ENCODE peak calls at places on chromosomes 1 and 21, in seven cellular contexts. One of them, this sample, is unnamed.

GRCh38 chr1:39574646-39575045 is 1.9 kb downstream of the PABPC4 start:
- ATAC-seq in T-helper 17 cell: no peak
- ATAC-seq in natural killer cell: no peak
- ATAC-seq in activated CD8-positive, alpha-beta memory T cell treated with anti-CD3 and anti-CD28 coated beads, Interleukin-2, amount 10 ng/mL, durations not matched to agents 7 days and 5 days: no peak
- ATAC-seq in activated T-cell treated with anti-CD3 and anti-CD28 coated beads, Interleukin-2, amount 50 U/mL, for 4 hours: no peak
- ATAC-seq in activated CD8-positive, alpha-beta T cell treated with anti-CD3 and anti-CD28 coated beads for 36 hours: no peak
- ATAC-seq in B cell: no peak
- ATAC-seq in this sample: no peak

GRCh38 chr21:41726058-41726558 is 40.7 kb downstream of the RIPK4 start:
- ATAC-seq in T-helper 17 cell: no peak
- ATAC-seq in natural killer cell: no peak
- ATAC-seq in activated CD8-positive, alpha-beta memory T cell treated with anti-CD3 and anti-CD28 coated beads, Interleukin-2, amount 10 ng/mL, durations not matched to agents 7 days and 5 days: no peak
- ATAC-seq in activated T-cell treated with anti-CD3 and anti-CD28 coated beads, Interleukin-2, amount 50 U/mL, for 4 hours: peak
- ATAC-seq in activated CD8-positive, alpha-beta T cell treated with anti-CD3 and anti-CD28 coated beads for 36 hours: no peak
- ATAC-seq in B cell: no peak
- ATAC-seq in this sample: no peak

GRCh38 chr1:169363046-169363756 is 4.4 kb downstream of the NME7 start:
- ATAC-seq in T-helper 17 cell: no peak
- ATAC-seq in natural killer cell: no peak
- ATAC-seq in activated CD8-positive, alpha-beta memory T cell treated with anti-CD3 and anti-CD28 coated beads, Interleukin-2, amount 10 ng/mL, durations not matched to agents 7 days and 5 days: peak
- ATAC-seq in activated T-cell treated with anti-CD3 and anti-CD28 coated beads, Interleukin-2, amount 50 U/mL, for 4 hours: peak
- ATAC-seq in activated CD8-positive, alpha-beta T cell treated with anti-CD3 and anti-CD28 coated beads for 36 hours: peak
- ATAC-seq in B cell: no peak
- ATAC-seq in this sample: no peak

GRCh38 chr1:174736831-174737230 is 262.9 kb upstream of the CACYBP start:
- ATAC-seq in T-helper 17 cell: no peak
- ATAC-seq in natural killer cell: no peak
- ATAC-seq in activated CD8-positive, alpha-beta memory T cell treated with anti-CD3 and anti-CD28 coated beads, Interleukin-2, amount 10 ng/mL, durations not matched to agents 7 days and 5 days: no peak
- ATAC-seq in activated T-cell treated with anti-CD3 and anti-CD28 coated beads, Interleukin-2, amount 50 U/mL, for 4 hours: no peak
- ATAC-seq in activated CD8-positive, alpha-beta T cell treated with anti-CD3 and anti-CD28 coated beads for 36 hours: no peak
- ATAC-seq in B cell: no peak
- ATAC-seq in this sample: no peak

GRCh38 chr21:38914071-38914491 is 108.4 kb downstream of the ETS2 start:
- ATAC-seq in T-helper 17 cell: no peak
- ATAC-seq in natural killer cell: no peak
- ATAC-seq in activated CD8-positive, alpha-beta memory T cell treated with anti-CD3 and anti-CD28 coated beads, Interleukin-2, amount 10 ng/mL, durations not matched to agents 7 days and 5 days: no peak
- ATAC-seq in activated T-cell treated with anti-CD3 and anti-CD28 coated beads, Interleukin-2, amount 50 U/mL, for 4 hours: no peak
- ATAC-seq in activated CD8-positive, alpha-beta T cell treated with anti-CD3 and anti-CD28 coated beads for 36 hours: peak
- ATAC-seq in B cell: no peak
- ATAC-seq in this sample: no peak

GRCh38 chr1:170307426-170307825 is 161.7 kb downstream of the NTMT2 start:
- ATAC-seq in T-helper 17 cell: no peak
- ATAC-seq in natural killer cell: no peak
- ATAC-seq in activated CD8-positive, alpha-beta memory T cell treated with anti-CD3 and anti-CD28 coated beads, Interleukin-2, amount 10 ng/mL, durations not matched to agents 7 days and 5 days: no peak
- ATAC-seq in activated T-cell treated with anti-CD3 and anti-CD28 coated beads, Interleukin-2, amount 50 U/mL, for 4 hours: no peak
- ATAC-seq in activated CD8-positive, alpha-beta T cell treated with anti-CD3 and anti-CD28 coated beads for 36 hours: no peak
- ATAC-seq in B cell: no peak
- ATAC-seq in this sample: no peak

GRCh38 chr1:170494369-170494768 is 37.6 kb upstream of the GORAB start:
- ATAC-seq in T-helper 17 cell: no peak
- ATAC-seq in natural killer cell: no peak
- ATAC-seq in activated CD8-positive, alpha-beta memory T cell treated with anti-CD3 and anti-CD28 coated beads, Interleukin-2, amount 10 ng/mL, durations not matched to agents 7 days and 5 days: no peak
- ATAC-seq in activated T-cell treated with anti-CD3 and anti-CD28 coated beads, Interleukin-2, amount 50 U/mL, for 4 hours: no peak
- ATAC-seq in activated CD8-positive, alpha-beta T cell treated with anti-CD3 and anti-CD28 coated beads for 36 hours: no peak
- ATAC-seq in B cell: no peak
- ATAC-seq in this sample: peak

GRCh38 chr1:227763246-227764018 is 28.2 kb downstream of the SNAP47 start:
- ATAC-seq in T-helper 17 cell: no peak
- ATAC-seq in natural killer cell: no peak
- ATAC-seq in activated CD8-positive, alpha-beta memory T cell treated with anti-CD3 and anti-CD28 coated beads, Interleukin-2, amount 10 ng/mL, durations not matched to agents 7 days and 5 days: no peak
- ATAC-seq in activated T-cell treated with anti-CD3 and anti-CD28 coated beads, Interleukin-2, amount 50 U/mL, for 4 hours: no peak
- ATAC-seq in activated CD8-positive, alpha-beta T cell treated with anti-CD3 and anti-CD28 coated beads for 36 hours: no peak
- ATAC-seq in B cell: no peak
- ATAC-seq in this sample: no peak

GRCh38 chr1:244735404-244735803 is 82.5 kb downstream of the DESI2 start:
- ATAC-seq in T-helper 17 cell: no peak
- ATAC-seq in natural killer cell: no peak
- ATAC-seq in activated CD8-positive, alpha-beta memory T cell treated with anti-CD3 and anti-CD28 coated beads, Interleukin-2, amount 10 ng/mL, durations not matched to agents 7 days and 5 days: no peak
- ATAC-seq in activated T-cell treated with anti-CD3 and anti-CD28 coated beads, Interleukin-2, amount 50 U/mL, for 4 hours: no peak
- ATAC-seq in activated CD8-positive, alpha-beta T cell treated with anti-CD3 and anti-CD28 coated beads for 36 hours: peak
- ATAC-seq in B cell: peak
- ATAC-seq in this sample: no peak

GRCh38 chr1:113684153-113684541 is 75.1 kb downstream of the PHTF1 start:
- ATAC-seq in T-helper 17 cell: no peak
- ATAC-seq in natural killer cell: no peak
- ATAC-seq in activated CD8-positive, alpha-beta memory T cell treated with anti-CD3 and anti-CD28 coated beads, Interleukin-2, amount 10 ng/mL, durations not matched to agents 7 days and 5 days: no peak
- ATAC-seq in activated T-cell treated with anti-CD3 and anti-CD28 coated beads, Interleukin-2, amount 50 U/mL, for 4 hours: no peak
- ATAC-seq in activated CD8-positive, alpha-beta T cell treated with anti-CD3 and anti-CD28 coated beads for 36 hours: no peak
- ATAC-seq in B cell: no peak
- ATAC-seq in this sample: peak

GRCh38 chr1:204915856-204916485 is 45.3 kb downstream of the NFASC start:
- ATAC-seq in T-helper 17 cell: no peak
- ATAC-seq in natural killer cell: no peak
- ATAC-seq in activated CD8-positive, alpha-beta memory T cell treated with anti-CD3 and anti-CD28 coated beads, Interleukin-2, amount 10 ng/mL, durations not matched to agents 7 days and 5 days: no peak
- ATAC-seq in activated T-cell treated with anti-CD3 and anti-CD28 coated beads, Interleukin-2, amount 50 U/mL, for 4 hours: no peak
- ATAC-seq in activated CD8-positive, alpha-beta T cell treated with anti-CD3 and anti-CD28 coated beads for 36 hours: no peak
- ATAC-seq in B cell: no peak
- ATAC-seq in this sample: no peak

GRCh38 chr21:38920631-38921398 is 115.1 kb downstream of the ETS2 start:
- ATAC-seq in T-helper 17 cell: no peak
- ATAC-seq in natural killer cell: no peak
- ATAC-seq in activated CD8-positive, alpha-beta memory T cell treated with anti-CD3 and anti-CD28 coated beads, Interleukin-2, amount 10 ng/mL, durations not matched to agents 7 days and 5 days: no peak
- ATAC-seq in activated T-cell treated with anti-CD3 and anti-CD28 coated beads, Interleukin-2, amount 50 U/mL, for 4 hours: no peak
- ATAC-seq in activated CD8-positive, alpha-beta T cell treated with anti-CD3 and anti-CD28 coated beads for 36 hours: no peak
- ATAC-seq in B cell: no peak
- ATAC-seq in this sample: no peak

GRCh38 chr21:32423320-32423719 is 10.8 kb downstream of the EVA1C start:
- ATAC-seq in T-helper 17 cell: no peak
- ATAC-seq in natural killer cell: no peak
- ATAC-seq in activated CD8-positive, alpha-beta memory T cell treated with anti-CD3 and anti-CD28 coated beads, Interleukin-2, amount 10 ng/mL, durations not matched to agents 7 days and 5 days: no peak
- ATAC-seq in activated T-cell treated with anti-CD3 and anti-CD28 coated beads, Interleukin-2, amount 50 U/mL, for 4 hours: no peak
- ATAC-seq in activated CD8-positive, alpha-beta T cell treated with anti-CD3 and anti-CD28 coated beads for 36 hours: no peak
- ATAC-seq in B cell: no peak
- ATAC-seq in this sample: no peak

GRCh38 chr1:52692697-52693096 is 5.5 kb downstream of the COA7 start:
- ATAC-seq in T-helper 17 cell: no peak
- ATAC-seq in natural killer cell: no peak
- ATAC-seq in activated CD8-positive, alpha-beta memory T cell treated with anti-CD3 and anti-CD28 coated beads, Interleukin-2, amount 10 ng/mL, durations not matched to agents 7 days and 5 days: no peak
- ATAC-seq in activated T-cell treated with anti-CD3 and anti-CD28 coated beads, Interleukin-2, amount 50 U/mL, for 4 hours: no peak
- ATAC-seq in activated CD8-positive, alpha-beta T cell treated with anti-CD3 and anti-CD28 coated beads for 36 hours: no peak
- ATAC-seq in B cell: no peak
- ATAC-seq in this sample: no peak

GRCh38 chr1:92945748-92946270 is 15.5 kb downstream of the DIPK1A start:
- ATAC-seq in T-helper 17 cell: no peak
- ATAC-seq in natural killer cell: no peak
- ATAC-seq in activated CD8-positive, alpha-beta memory T cell treated with anti-CD3 and anti-CD28 coated beads, Interleukin-2, amount 10 ng/mL, durations not matched to agents 7 days and 5 days: no peak
- ATAC-seq in activated T-cell treated with anti-CD3 and anti-CD28 coated beads, Interleukin-2, amount 50 U/mL, for 4 hours: no peak
- ATAC-seq in activated CD8-positive, alpha-beta T cell treated with anti-CD3 and anti-CD28 coated beads for 36 hours: no peak
- ATAC-seq in B cell: no peak
- ATAC-seq in this sample: no peak

GRCh38 chr1:94265931-94266330 is 28.5 kb upstream of the ARHGAP29 start:
- ATAC-seq in T-helper 17 cell: no peak
- ATAC-seq in natural killer cell: no peak
- ATAC-seq in activated CD8-positive, alpha-beta memory T cell treated with anti-CD3 and anti-CD28 coated beads, Interleukin-2, amount 10 ng/mL, durations not matched to agents 7 days and 5 days: no peak
- ATAC-seq in activated T-cell treated with anti-CD3 and anti-CD28 coated beads, Interleukin-2, amount 50 U/mL, for 4 hours: no peak
- ATAC-seq in activated CD8-positive, alpha-beta T cell treated with anti-CD3 and anti-CD28 coated beads for 36 hours: no peak
- ATAC-seq in B cell: no peak
- ATAC-seq in this sample: no peak

GRCh38 chr1:215132156-215132555 is 49.6 kb downstream of the KCNK2 start:
- ATAC-seq in T-helper 17 cell: no peak
- ATAC-seq in natural killer cell: no peak
- ATAC-seq in activated CD8-positive, alpha-beta memory T cell treated with anti-CD3 and anti-CD28 coated beads, Interleukin-2, amount 10 ng/mL, durations not matched to agents 7 days and 5 days: no peak
- ATAC-seq in activated T-cell treated with anti-CD3 and anti-CD28 coated beads, Interleukin-2, amount 50 U/mL, for 4 hours: no peak
- ATAC-seq in activated CD8-positive, alpha-beta T cell treated with anti-CD3 and anti-CD28 coated beads for 36 hours: no peak
- ATAC-seq in B cell: no peak
- ATAC-seq in this sample: no peak

GRCh38 chr1:3217887-3218679 is 149.1 kb downstream of the PRDM16 start:
- ATAC-seq in T-helper 17 cell: no peak
- ATAC-seq in natural killer cell: no peak
- ATAC-seq in activated CD8-positive, alpha-beta memory T cell treated with anti-CD3 and anti-CD28 coated beads, Interleukin-2, amount 10 ng/mL, durations not matched to agents 7 days and 5 days: no peak
- ATAC-seq in activated T-cell treated with anti-CD3 and anti-CD28 coated beads, Interleukin-2, amount 50 U/mL, for 4 hours: no peak
- ATAC-seq in activated CD8-positive, alpha-beta T cell treated with anti-CD3 and anti-CD28 coated beads for 36 hours: no peak
- ATAC-seq in B cell: no peak
- ATAC-seq in this sample: no peak

GRCh38 chr1:42085596-42085995 is 67.6 kb upstream of the GUCA2B start:
- ATAC-seq in T-helper 17 cell: no peak
- ATAC-seq in natural killer cell: no peak
- ATAC-seq in activated CD8-positive, alpha-beta memory T cell treated with anti-CD3 and anti-CD28 coated beads, Interleukin-2, amount 10 ng/mL, durations not matched to agents 7 days and 5 days: no peak
- ATAC-seq in activated T-cell treated with anti-CD3 and anti-CD28 coated beads, Interleukin-2, amount 50 U/mL, for 4 hours: no peak
- ATAC-seq in activated CD8-positive, alpha-beta T cell treated with anti-CD3 and anti-CD28 coated beads for 36 hours: no peak
- ATAC-seq in B cell: no peak
- ATAC-seq in this sample: no peak

GRCh38 chr1:42952353-42953001 is 6.2 kb downstream of the SLC2A1 start:
- ATAC-seq in T-helper 17 cell: peak
- ATAC-seq in natural killer cell: peak
- ATAC-seq in activated CD8-positive, alpha-beta memory T cell treated with anti-CD3 and anti-CD28 coated beads, Interleukin-2, amount 10 ng/mL, durations not matched to agents 7 days and 5 days: peak
- ATAC-seq in activated T-cell treated with anti-CD3 and anti-CD28 coated beads, Interleukin-2, amount 50 U/mL, for 4 hours: peak
- ATAC-seq in activated CD8-positive, alpha-beta T cell treated with anti-CD3 and anti-CD28 coated beads for 36 hours: peak
- ATAC-seq in B cell: peak
- ATAC-seq in this sample: no peak

This sample was measured in gastroesophageal sphincter.